ENCODE peak calls at places on chromosomes 13 and 19, in ten cellular contexts. J, B, N, K, S, P, M, W, D and U are unnamed samples.

GRCh38 chr19:48815870-48816501 is 5.2 kb upstream of the BCAT2 start:
- DNase-seq in J (peak; percentile 84), B (no peak), N (no peak), K (peak; percentile 81), S (peak; percentile 52), P (no peak), M (no peak), W (no peak), D (no peak), U (peak; percentile 55)

GRCh38 chr13:66106246-66106645 is 1123.9 kb downstream of the PCDH9 start:
- DNase-seq in J (no peak), B (no peak), N (no peak), K (no peak), S (no peak), P (no peak), M (no peak), W (no peak), D (no peak), U (no peak)

GRCh38 chr13:93182406-93182805 is 44.2 kb upstream of the GPC6 start:
- DNase-seq in J (no peak), B (no peak), N (no peak), K (no peak), S (no peak), P (peak; percentile 60), M (no peak), W (no peak), D (no peak), U (no peak)

GRCh38 chr19:42424712-42425131 is 2.5 kb downstream of the LIPE start:
- DNase-seq in J (peak; percentile 30), B (no peak), N (no peak), K (no peak), S (no peak), P (no peak), M (no peak), W (no peak), D (no peak), U (no peak)

GRCh38 chr13:20247963-20248362 is 15.8 kb upstream of the GJB6 start:
- DNase-seq in J (no peak), B (no peak), N (no peak), K (no peak), S (no peak), P (no peak), M (no peak), W (no peak), D (no peak), U (no peak)

GRCh38 chr13:78437781-78438180 is 165.6 kb downstream of the POU4F1 start:
- DNase-seq in J (no peak), B (no peak), N (no peak), K (no peak), S (no peak), P (no peak), M (no peak), W (no peak), D (no peak), U (no peak)

GRCh38 chr19:10762656-10763055 is 44.8 kb downstream of the DNM2 start:
- DNase-seq in J (peak; percentile 22), B (peak; percentile 19), N (no peak), K (peak; percentile 54), S (no peak), P (no peak), M (no peak), W (no peak), D (no peak), U (no peak)

GRCh38 chr19:47380559-47380958 is 31.4 kb downstream of the DHX34 start:
- DNase-seq in J (no peak), B (no peak), N (no peak), K (no peak), S (no peak), P (no peak), M (no peak), W (no peak), D (no peak), U (no peak)

GRCh38 chr13:108281941-108282340 is 12.4 kb downstream of the TNFSF13B start:
- DNase-seq in J (no peak), B (no peak), N (no peak), K (no peak), S (peak; percentile 79), P (peak; percentile 15), M (no peak), W (no peak), D (no peak), U (no peak)